ENCODE peak calls at places on chromosomes 5 and 9, in nine cellular contexts. P is CD4-positive, alpha-beta T cell; V is kidney epithelial cell; M is right atrium auricular region; B is CD8-positive, alpha-beta T cell; O is WERI-Rb-1; G is body of pancreas; H is GM13977; N is stomach. A is an unnamed sample.

GRCh38 chr5:82359286-82359685 is 81.1 kb upstream of the RPS23 start:
- DNase-seq in P (no peak), O (no peak), N (no peak), V (no peak), H (no peak), B (no peak), M (no peak), G (no peak), A (no peak)

GRCh38 chr5:102959055-102959454 is 160.9 kb downstream of the GIN1 start:
- DNase-seq in H (no peak), V (peak), N (no peak), G (no peak), B (no peak), M (no peak), P (no peak), O (no peak), A (no peak)

GRCh38 chr9:12699529-12699928 is 6.3 kb downstream of the TYRP1 start:
- DNase-seq in O (no peak), H (no peak), P (no peak), B (no peak), V (no peak), N (no peak), G (no peak), M (no peak), A (no peak)

GRCh38 chr9:38343552-38343951 is 49.0 kb upstream of the ALDH1B1 start:
- DNase-seq in H (no peak), M (no peak), B (no peak), P (no peak), G (no peak), O (no peak), N (no peak), V (no peak), A (no peak)

GRCh38 chr9:76101945-76102344 is 211.5 kb downstream of the PCSK5 start:
- DNase-seq in H (no peak), B (no peak), G (no peak), V (no peak), N (no peak), P (no peak), M (no peak), O (no peak), A (no peak)

GRCh38 chr5:33675958-33676464 is 215.8 kb downstream of the ADAMTS12 start:
- DNase-seq in V (no peak), N (no peak), M (no peak), B (no peak), P (no peak), G (no peak), O (no peak), H (peak), A (no peak)

GRCh38 chr5:78758169-78758839 is 109.7 kb upstream of the LHFPL2 start:
- DNase-seq in H (peak), G (no peak), O (no peak), M (no peak), N (no peak), B (no peak), V (no peak), P (no peak), A (no peak)

GRCh38 chr9:122394265-122395242 is 23.7 kb downstream of the PTGS1 start:
- DNase-seq in M (peak), H (no peak), G (no peak), N (no peak), B (no peak), P (no peak), V (no peak), O (no peak), A (peak)

GRCh38 chr9:88256216-88256615 is 117.9 kb upstream of the SPATA31C2 start:
- DNase-seq in V (no peak), N (no peak), H (no peak), O (no peak), M (no peak), G (no peak), B (no peak), P (no peak), A (no peak)

GRCh38 chr9:112041536-112042243 is 133.4 kb downstream of the SUSD1 start:
- DNase-seq in H (no peak), O (no peak), G (peak), V (peak), B (no peak), N (no peak), M (peak), P (no peak), A (peak)

GRCh38 chr9:102985162-102985900 is 9.8 kb upstream of the CYLC2 start:
- DNase-seq in H (no peak), P (no peak), V (no peak), B (no peak), N (no peak), M (no peak), O (peak), G (no peak), A (no peak)

GRCh38 chr9:24846248-24846912 is 300.7 kb upstream of the IZUMO3 start:
- DNase-seq in O (no peak), V (no peak), G (no peak), B (no peak), H (peak), N (no peak), P (no peak), M (no peak), A (no peak)

GRCh38 chr5:151298063-151298462 is 5.5 kb downstream of the SLC36A3 start:
- DNase-seq in N (no peak), V (no peak), O (peak), P (no peak), H (no peak), G (no peak), M (no peak), B (no peak), A (no peak)

GRCh38 chr5:83009408-83009807 is 67.8 kb downstream of the TMEM167A start:
- DNase-seq in P (no peak), N (no peak), V (no peak), H (no peak), B (no peak), O (no peak), G (no peak), M (no peak), A (no peak)

GRCh38 chr9:99859395-99859980 is 37.8 kb downstream of the NR4A3 start:
- DNase-seq in M (no peak), N (no peak), G (no peak), O (no peak), P (no peak), B (no peak), V (no peak), H (no peak), A (no peak)

GRCh38 chr5:7873216-7873615 is 4.3 kb downstream of the MTRR start:
- DNase-seq in V (no peak), O (no peak), M (no peak), N (no peak), P (no peak), G (no peak), B (no peak), H (no peak), A (no peak)

GRCh38 chr9:112751059-112751795 is 667 bp downstream of the SNX30 start:
- DNase-seq in V (no peak), H (peak), M (peak), G (peak), B (no peak), P (peak), N (peak), O (peak), A (peak)

GRCh38 chr5:136023935-136024645 is 4.7 kb upstream of the TGFBI start:
- DNase-seq in N (no peak), B (no peak), H (no peak), P (no peak), G (peak), V (no peak), M (no peak), O (no peak), A (no peak)

GRCh38 chr9:105930007-105930627 is 235.8 kb downstream of the TMEM38B start:
- DNase-seq in H (no peak), B (no peak), M (no peak), G (no peak), V (no peak), N (no peak), O (no peak), P (no peak), A (no peak)

GRCh38 chr5:96986450-96986849 is 50.6 kb downstream of the LNPEP start:
- DNase-seq in G (no peak), N (no peak), B (no peak), P (no peak), V (no peak), O (no peak), H (no peak), M (no peak), A (no peak)

GRCh38 chr5:14054965-14055963 is 87.9 kb upstream of the TRIO start:
- DNase-seq in P (no peak), G (no peak), B (no peak), M (no peak), O (no peak), H (no peak), V (no peak), N (no peak), A (no peak)

GRCh38 chr5:180209137-180209581 is at the start of gene RASGEF1C:
- DNase-seq in P (peak), G (peak), O (peak), N (peak), M (no peak), H (peak), B (peak), V (no peak), A (peak)

GRCh38 chr5:52786937-52787599 is 648 bp upstream of the ITGA1 start:
- DNase-seq in H (peak), V (no peak), G (peak), M (no peak), O (peak), P (peak), B (no peak), N (peak), A (no peak)

GRCh38 chr5:14364096-14364495 is 217.5 kb upstream of the OTULINL start:
- DNase-seq in M (no peak), P (no peak), B (no peak), V (no peak), N (no peak), G (no peak), H (no peak), O (no peak), A (no peak)

GRCh38 chr5:28862137-28862859 is 1823.9 kb upstream of the CDH9 start:
- DNase-seq in O (no peak), P (no peak), G (no peak), N (no peak), H (no peak), V (no peak), M (no peak), B (no peak), A (no peak)

GRCh38 chr5:40078907-40079575 is 600.7 kb upstream of the PTGER4 start:
- DNase-seq in G (no peak), H (no peak), N (no peak), M (no peak), P (no peak), V (no peak), B (no peak), O (no peak), A (no peak)

GRCh38 chr9:10055886-10056395 is 556.9 kb downstream of the PTPRD start:
- DNase-seq in H (no peak), G (no peak), M (no peak), V (no peak), N (no peak), P (no peak), B (no peak), O (no peak), A (no peak)

GRCh38 chr9:122332083-122332482 is 38.7 kb upstream of the PTGS1 start:
- DNase-seq in V (no peak), P (no peak), H (no peak), B (no peak), O (no peak), G (no peak), M (no peak), N (no peak), A (no peak)

GRCh38 chr5:32773944-32774343 is 62.8 kb downstream of the NPR3 start:
- DNase-seq in O (no peak), P (no peak), H (no peak), G (no peak), V (no peak), N (no peak), B (no peak), M (no peak), A (no peak)

GRCh38 chr5:65769539-65769938 is 47.5 kb downstream of the NLN start:
- DNase-seq in N (no peak), V (peak), B (no peak), M (no peak), O (no peak), G (no peak), P (no peak), H (no peak), A (no peak)

GRCh38 chr5:14201325-14202061 is 58.4 kb downstream of the TRIO start:
- DNase-seq in B (no peak), H (no peak), O (no peak), G (no peak), M (no peak), V (no peak), P (no peak), N (no peak), A (no peak)

GRCh38 chr5:178371362-178372090 is 138.9 kb upstream of the PHYKPL start:
- DNase-seq in V (no peak), B (no peak), N (no peak), H (no peak), O (peak), G (no peak), P (no peak), M (no peak), A (no peak)

GRCh38 chr9:72228282-72228681 is 79.0 kb downstream of the GDA start:
- DNase-seq in V (no peak), M (no peak), B (no peak), N (no peak), O (no peak), P (no peak), G (no peak), H (no peak), A (no peak)

GRCh38 chr5:57446966-57447365 is 35.6 kb downstream of the ACTBL2 start:
- DNase-seq in H (no peak), P (no peak), O (no peak), M (no peak), G (no peak), V (no peak), B (no peak), N (no peak), A (no peak)

GRCh38 chr9:33458444-33458843 is 11.1 kb upstream of the AQP3 start:
- DNase-seq in P (peak), V (peak), G (peak), H (peak), M (no peak), O (peak), N (peak), B (no peak), A (no peak)

GRCh38 chr5:148988328-148988727 is 74.5 kb downstream of the SH3TC2 start:
- DNase-seq in O (peak), V (no peak), P (no peak), M (no peak), H (no peak), G (no peak), B (no peak), N (no peak), A (no peak)

DNA sequence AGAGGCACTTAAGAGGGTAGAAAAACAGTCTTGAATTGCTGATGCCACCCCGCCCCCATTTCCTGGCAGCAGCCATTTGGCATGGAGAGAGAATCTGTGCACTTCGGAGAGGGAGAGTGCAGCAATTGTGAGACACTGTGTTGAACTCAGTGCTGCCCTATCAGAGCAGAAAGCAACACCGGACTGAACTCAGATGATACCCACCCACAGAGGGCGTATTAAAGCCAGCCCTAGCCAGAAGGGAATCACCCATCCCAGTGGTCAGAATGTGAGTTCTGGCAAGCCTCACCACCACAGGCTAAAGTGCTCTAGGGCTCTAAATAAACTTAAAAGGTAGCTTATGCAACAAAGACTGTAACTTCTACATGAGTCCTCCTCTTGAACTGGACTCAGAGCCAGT is 88.4 kb upstream of the RGS7BP start:
- DNase-seq in V (no peak), O (no peak), N (no peak), M (no peak), P (no peak), G (no peak), H (no peak), B (no peak), A (no peak)
- TF ChIP-seq CTCF in V (no peak), O (no peak), N (no peak), M (no peak), P (no peak), G (no peak), H (no peak), B (no peak), A (no peak)

GRCh38 chr9:8766096-8766495 is 966.5 kb upstream of the DMAC1 start:
- DNase-seq in H (no peak), M (no peak), N (no peak), P (no peak), B (no peak), V (no peak), G (no peak), O (no peak), A (no peak)

GRCh38 chr9:8764041-8764440 is 964.5 kb upstream of the DMAC1 start:
- DNase-seq in G (no peak), N (no peak), H (no peak), M (no peak), O (no peak), P (no peak), V (no peak), B (no peak), A (no peak)

GRCh38 chr9:8762676-8763075 is 963.1 kb upstream of the DMAC1 start:
- DNase-seq in M (no peak), N (no peak), P (no peak), H (no peak), B (no peak), V (no peak), O (no peak), G (no peak), A (no peak)

DNA sequence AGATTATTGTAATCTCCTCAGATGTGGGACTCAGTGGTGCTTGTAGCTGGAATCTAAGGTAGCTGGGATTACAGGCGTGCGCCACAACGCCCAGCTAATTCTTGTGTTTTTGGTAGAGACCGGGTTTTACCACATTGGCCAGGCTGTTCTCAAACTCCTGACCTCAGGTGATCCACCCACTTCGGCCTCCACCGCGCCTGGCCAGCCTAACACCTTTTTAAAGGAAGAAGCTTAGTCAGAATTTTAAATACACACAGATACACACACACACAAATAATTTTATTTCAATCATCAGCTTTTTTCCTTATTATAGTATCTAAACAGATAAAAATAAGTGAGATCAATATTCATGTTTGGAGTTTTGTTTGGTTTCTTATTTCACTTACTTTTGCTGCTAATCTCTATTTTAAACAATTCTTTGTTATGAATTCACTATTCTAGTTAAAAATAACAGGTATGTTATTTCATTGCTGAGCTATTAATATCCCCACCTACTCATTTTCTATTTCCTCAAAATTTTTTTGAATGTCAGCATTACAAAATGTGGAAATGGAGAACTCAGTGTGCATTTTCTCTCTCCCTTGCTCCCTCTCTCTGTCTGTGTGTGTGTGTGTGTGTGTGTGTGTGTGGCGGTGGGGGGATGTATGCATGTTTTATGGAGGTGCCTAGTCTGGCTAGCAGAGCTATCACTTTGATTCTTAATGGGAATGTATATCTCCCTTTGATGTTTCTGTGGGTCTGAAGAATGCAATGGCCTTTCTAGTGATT is 960.6 kb upstream of the DMAC1 start:
- DNase-seq in M (no peak), H (no peak), G (no peak), O (no peak), V (no peak), B (no peak), P (no peak), N (no peak), A (no peak)
- TF ChIP-seq CTCF in M (no peak), H (no peak), G (no peak), O (no peak), V (no peak), B (no peak), P (no peak), N (no peak), A (no peak)

GRCh38 chr5:59923465-59923864 is 29.9 kb upstream of the PDE4D start:
- DNase-seq in G (no peak), N (no peak), B (no peak), V (no peak), H (no peak), P (no peak), M (no peak), O (peak), A (no peak)
- TF ChIP-seq CTCF in G (no peak), N (no peak), B (no peak), V (no peak), H (no peak), P (no peak), M (no peak), O (peak), A (no peak)

DNA sequence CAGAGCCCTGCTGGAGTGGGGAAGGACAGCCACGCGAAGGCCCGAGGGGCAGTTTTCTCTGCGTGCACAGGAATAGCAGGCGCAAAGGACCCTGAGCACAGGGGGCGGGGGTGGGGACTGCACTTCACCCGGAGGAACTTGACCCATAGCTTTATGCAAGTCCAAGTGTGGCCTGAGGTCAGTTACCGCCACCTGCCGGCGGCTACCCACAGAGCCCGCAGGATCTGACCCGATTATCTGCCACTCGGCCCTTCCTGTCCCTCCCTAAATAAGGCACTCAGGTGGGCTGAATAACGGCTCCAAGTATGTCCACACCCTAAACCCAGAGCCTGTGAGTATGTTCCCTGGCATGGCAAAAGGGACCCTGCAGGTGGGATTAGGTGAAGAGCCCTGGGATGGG is 65.4 kb upstream of the FCN1 start:
- DNase-seq in G (no peak), O (peak), B (no peak), P (no peak), N (peak), V (no peak), H (peak), M (no peak), A (no peak)
- TF ChIP-seq CTCF in G (peak), O (peak), B (no peak), P (no peak), N (no peak), V (no peak), H (peak), M (peak), A (no peak)

DNA sequence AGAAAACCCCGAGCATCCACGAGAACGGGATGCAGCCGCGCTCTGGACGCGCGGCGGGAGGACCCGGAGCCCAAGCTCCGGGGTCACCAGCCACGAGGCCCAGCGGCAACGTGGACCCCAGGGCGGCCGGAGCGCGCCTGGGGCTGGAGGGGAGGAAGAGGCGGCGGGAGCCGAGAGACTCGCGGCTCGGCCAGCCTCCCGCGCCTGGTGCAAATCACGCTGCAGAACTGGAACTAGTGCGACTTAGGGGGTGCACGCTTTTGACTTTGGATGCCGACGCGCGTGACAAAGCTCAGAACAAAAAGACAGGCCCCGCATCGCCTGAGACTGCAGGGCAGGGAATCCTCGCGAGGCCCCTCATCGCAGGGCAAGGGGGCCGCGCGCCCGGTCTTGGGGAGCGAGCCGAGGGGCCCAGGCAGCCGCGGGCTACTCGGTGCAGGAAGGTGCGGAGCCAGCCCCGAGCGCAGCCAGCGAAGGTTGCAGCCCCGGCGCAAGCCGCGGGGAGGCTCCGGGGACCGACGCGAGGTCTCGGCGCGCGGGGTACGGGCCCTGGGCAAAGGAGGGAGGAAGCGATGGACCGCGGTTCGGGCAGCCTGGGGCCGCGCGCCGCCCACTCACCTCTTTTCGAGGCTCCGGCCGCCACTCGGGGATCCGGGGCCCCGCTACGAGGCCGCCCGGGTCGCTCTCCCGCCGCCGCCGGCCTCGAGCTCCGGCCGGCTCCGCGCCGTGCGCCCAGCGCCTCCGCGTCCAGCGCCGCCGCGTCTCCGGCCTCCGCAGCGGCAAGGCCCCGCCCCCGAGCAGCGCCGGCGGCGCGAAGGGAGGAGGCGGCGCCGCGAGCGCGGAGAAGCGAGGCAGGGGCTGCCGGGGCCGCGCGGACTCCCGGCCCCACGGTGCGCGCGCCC is at the start of gene GOLM1:
- DNase-seq in B (no peak), G (peak), M (no peak), P (no peak), H (peak), N (peak), V (no peak), O (peak), A (peak)
- TF ChIP-seq CTCF in B (no peak), G (peak), M (peak), P (no peak), H (peak), N (no peak), V (no peak), O (peak), A (peak)

A was measured in osteocyte.